ENCODE peak calls at places on chromosome 12, in six cellular contexts. F is foreskin keratinocyte, V is A549, L is left ventricle myocardium inferior, H is tibial artery, N is thyroid gland. B is an unnamed sample. For H3K4me1, the result is how much of the 10 kb centered on the place peaks cover.

GRCh38 chr12:4024701-4025419 is 151.7 kb upstream of the PARP11 start:
- DNase-seq in F (no peak), V (no peak), L (no peak), H (no peak), N (no peak), B (no peak)

GRCh38 chr12:57011438-57012424 is 4.6 kb downstream of the TAC3 start:
- DNase-seq in F (no peak), V (no peak), L (no peak), H (no peak), N (no peak), B (no peak)

GRCh38 chr12:50246873-50247612 is 36.3 kb downstream of the LIMA1 start:
- DNase-seq in F (peak), V (peak), L (peak), H (peak), N (peak), B (no peak)

GRCh38 chr12:69687390-69687789 is 11.7 kb downstream of the BEST3 start:
- DNase-seq in F (no peak), V (no peak), L (no peak), H (no peak), N (no peak), B (no peak)

GRCh38 chr12:128797119-128798118 is 26.3 kb downstream of the SLC15A4 start:
- DNase-seq in F (no peak), V (no peak), L (no peak), H (no peak), N (no peak), B (no peak)

GRCh38 chr12:105332925-105333324 is 2.4 kb downstream of the C12orf75 start:
- DNase-seq in F (no peak), V (no peak), L (no peak), H (no peak), N (no peak), B (no peak)

GRCh38 chr12:106133136-106134087 is 5.3 kb downstream of the NUAK1 start:
- DNase-seq in F (peak), V (peak), L (no peak), H (no peak), N (no peak), B (no peak)

GRCh38 chr12:130878193-130879185 is 6.6 kb downstream of the RAN start:
- DNase-seq in F (no peak), V (no peak), L (no peak), H (no peak), N (no peak), B (peak)

GRCh38 chr12:39145175-39145999 is 240.0 kb upstream of the CPNE8 start:
- DNase-seq in F (no peak), V (peak), L (peak), H (no peak), N (peak), B (no peak)

GRCh38 chr12:91401190-91401589 is 218.6 kb upstream of the DCN start:
- DNase-seq in F (no peak), V (no peak), L (no peak), H (no peak), N (no peak), B (no peak)

GRCh38 chr12:95214466-95214865 is 2.8 kb downstream of the FGD6 start:
- DNase-seq in F (no peak), V (no peak), L (no peak), H (no peak), N (no peak), B (no peak)

GRCh38 chr12:2341871-2342270 is 289.1 kb downstream of the CACNA1C start:
- DNase-seq in F (no peak), V (no peak), L (no peak), H (no peak), N (no peak), B (no peak)

GRCh38 chr12:54019111-54019811 is 9.0 kb upstream of the HOXC6 start:
- DNase-seq in F (no peak), V (no peak), L (no peak), H (no peak), N (no peak), B (no peak)

GRCh38 chr12:27531916-27532315 is 7.9 kb downstream of the PPFIBP1 start:
- DNase-seq in F (no peak), V (no peak), L (no peak), H (no peak), N (no peak), B (no peak)

GRCh38 chr12:53190108-53190729 is 9.5 kb upstream of the CSAD start:
- DNase-seq in F (no peak), V (peak), L (peak), H (peak), N (peak), B (peak)

GRCh38 chr12:91677556-91677955 is 468.1 kb downstream of the BTG1 start:
- DNase-seq in F (no peak), V (no peak), L (no peak), H (no peak), N (no peak), B (no peak)

GRCh38 chr12:25958254-25959068 is at the start of gene RASSF8:
- DNase-seq in F (no peak), V (peak), L (peak), H (peak), N (peak), B (no peak)

GRCh38 chr12:32671930-32672785 is 6.9 kb upstream of the DNM1L start:
- DNase-seq in F (no peak), V (peak), L (no peak), H (peak), N (peak), B (peak)

GRCh38 chr12:50936821-50937220 is 15.5 kb upstream of the HIGD1C start:
- DNase-seq in F (no peak), V (no peak), L (no peak), H (no peak), N (no peak), B (no peak)

GRCh38 chr12:124727244-124727673 is 136.4 kb downstream of the SCARB1 start:
- DNase-seq in F (no peak), V (no peak), L (peak), H (peak), N (peak), B (no peak)

GRCh38 chr12:49644620-49644994 is 21.2 kb downstream of the PRPF40B start:
- DNase-seq in F (no peak), V (peak), L (peak), H (peak), N (peak), B (peak)

GRCh38 chr12:47903151-47903611 is 1.6 kb downstream of the VDR start:
- DNase-seq in F (no peak), V (no peak), L (no peak), H (peak), N (peak), B (no peak)

GRCh38 chr12:10234562-10234961 is 21.9 kb downstream of the GABARAPL1 start:
- DNase-seq in F (no peak), V (no peak), L (no peak), H (no peak), N (no peak), B (no peak)

GRCh38 chr12:121314441-121314840 is 17.9 kb upstream of the CAMKK2 start:
- DNase-seq in F (no peak), V (no peak), L (no peak), H (no peak), N (no peak), B (no peak)

GRCh38 chr12:46808955-46809697 is 16.7 kb downstream of the SLC38A4 start:
- DNase-seq in F (no peak), V (no peak), L (no peak), H (no peak), N (no peak), B (no peak)

GRCh38 chr12:21456291-21456780 is 18.9 kb downstream of the PYROXD1 start:
- DNase-seq in F (no peak), V (no peak), L (no peak), H (no peak), N (no peak), B (peak)

GRCh38 chr12:116677202-116677651 is 60.6 kb downstream of the SPRING1 start:
- DNase-seq in F (no peak), V (no peak), L (no peak), H (no peak), N (no peak), B (no peak)

GRCh38 chr12:18239561-18239960 is 21.8 kb upstream of the PIK3C2G start:
- DNase-seq in F (no peak), V (no peak), L (no peak), H (no peak), N (no peak), B (no peak)

GRCh38 chr12:107393043-107393725 is 292.4 kb upstream of the PWP1 start:
- DNase-seq in F (peak), V (no peak), L (no peak), H (no peak), N (no peak), B (no peak)

GRCh38 chr12:59472273-59472672 is 123.6 kb upstream of the SLC16A7 start:
- DNase-seq in F (no peak), V (no peak), L (no peak), H (no peak), N (no peak), B (no peak)

DNA sequence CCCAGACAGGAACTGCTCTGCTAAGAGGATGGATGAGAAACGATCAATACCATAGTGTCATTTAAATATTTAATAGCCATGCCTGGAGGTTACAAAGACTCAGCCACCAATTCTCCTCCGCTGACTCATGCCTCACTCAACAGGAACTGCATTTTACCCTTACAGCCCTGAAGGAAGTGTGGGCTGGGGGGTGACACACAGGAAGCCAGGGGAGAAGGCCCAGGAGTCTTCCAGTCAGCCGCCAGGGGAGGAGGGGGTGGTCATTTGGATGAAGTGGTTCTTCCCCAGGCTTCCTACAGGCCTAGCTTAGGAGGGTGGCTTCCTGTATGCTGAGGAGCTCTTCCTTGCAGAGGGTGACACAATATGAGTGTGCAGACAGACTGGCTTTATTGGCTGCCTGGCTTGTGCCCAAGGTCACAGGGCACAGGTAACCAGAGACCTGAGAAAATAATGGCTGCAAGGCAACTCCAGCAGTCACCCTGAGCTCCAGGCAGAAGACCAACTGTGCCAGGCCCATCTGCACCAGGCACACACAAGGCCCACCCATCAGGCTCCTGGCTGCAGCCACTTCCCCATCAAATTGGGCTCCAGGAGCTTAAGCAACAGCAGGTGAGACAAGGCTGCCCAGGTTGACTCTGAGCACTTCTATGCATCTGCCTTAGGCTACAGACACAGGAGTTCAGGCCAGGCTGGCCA is 30.6 kb upstream of the RPLP0 start:
- DNase-seq in F (peak), V (peak), L (peak), H (no peak), N (no peak), B (peak)
- TF ChIP-seq CTCF in F (peak), V (no peak), L (peak), H (no peak), N (no peak), B (no peak)

GRCh38 chr12:110343921-110344555 is 59.5 kb downstream of the ANAPC7 start:
- DNase-seq in F (no peak), V (no peak), L (no peak), H (no peak), N (no peak), B (no peak)
- H3K4me1 ChIP-seq in F (under half), V (under half), L (under half), H (under half), N (under half), B (under half)

GRCh38 chr12:80941916-80942315 is 4.2 kb upstream of the LIN7A start:
- DNase-seq in F (no peak), V (no peak), L (no peak), H (no peak), N (no peak), B (no peak)

GRCh38 chr12:80943345-80943744 is 5.6 kb upstream of the LIN7A start:
- DNase-seq in F (no peak), V (no peak), L (no peak), H (no peak), N (no peak), B (no peak)

DNA sequence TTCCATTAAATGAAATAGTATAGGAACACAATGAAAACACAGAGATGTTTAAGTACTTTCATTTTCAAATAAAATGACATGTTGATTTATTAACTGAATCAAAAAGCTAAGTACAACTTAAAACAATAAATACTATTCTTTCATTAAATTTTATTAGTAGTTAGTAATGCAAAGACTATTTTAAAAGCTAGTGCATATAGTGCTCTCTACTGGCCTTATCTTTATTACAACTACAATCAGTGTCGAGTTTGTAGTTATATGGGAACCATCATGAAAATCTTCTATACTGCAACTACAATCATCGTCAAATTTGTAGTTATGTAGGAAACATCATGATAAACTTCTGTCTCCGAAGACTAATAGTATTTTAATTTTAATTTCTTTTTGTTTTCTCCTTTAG is 8.9 kb upstream of the LIN7A start:
- DNase-seq in F (no peak), V (no peak), L (no peak), H (no peak), N (no peak), B (no peak)
- TF ChIP-seq CTCF in F (peak), V (no peak), L (peak), H (no peak), N (peak), B (no peak)

GRCh38 chr12:113069751-113070116 is 13.2 kb downstream of the DTX1 start:
- DNase-seq in F (no peak), V (no peak), L (no peak), H (no peak), N (no peak), B (no peak)

GRCh38 chr12:113070117-113070906 is 13.8 kb downstream of the DTX1 start:
- DNase-seq in F (no peak), V (no peak), L (peak), H (no peak), N (peak), B (peak)

GRCh38 chr12:113072136-113072535 is 15.6 kb downstream of the DTX1 start:
- DNase-seq in F (no peak), V (no peak), L (no peak), H (no peak), N (no peak), B (no peak)

GRCh38 chr12:113071063-113071426 is 14.5 kb downstream of the DTX1 start:
- DNase-seq in F (no peak), V (no peak), L (peak), H (no peak), N (no peak), B (no peak)

DNA sequence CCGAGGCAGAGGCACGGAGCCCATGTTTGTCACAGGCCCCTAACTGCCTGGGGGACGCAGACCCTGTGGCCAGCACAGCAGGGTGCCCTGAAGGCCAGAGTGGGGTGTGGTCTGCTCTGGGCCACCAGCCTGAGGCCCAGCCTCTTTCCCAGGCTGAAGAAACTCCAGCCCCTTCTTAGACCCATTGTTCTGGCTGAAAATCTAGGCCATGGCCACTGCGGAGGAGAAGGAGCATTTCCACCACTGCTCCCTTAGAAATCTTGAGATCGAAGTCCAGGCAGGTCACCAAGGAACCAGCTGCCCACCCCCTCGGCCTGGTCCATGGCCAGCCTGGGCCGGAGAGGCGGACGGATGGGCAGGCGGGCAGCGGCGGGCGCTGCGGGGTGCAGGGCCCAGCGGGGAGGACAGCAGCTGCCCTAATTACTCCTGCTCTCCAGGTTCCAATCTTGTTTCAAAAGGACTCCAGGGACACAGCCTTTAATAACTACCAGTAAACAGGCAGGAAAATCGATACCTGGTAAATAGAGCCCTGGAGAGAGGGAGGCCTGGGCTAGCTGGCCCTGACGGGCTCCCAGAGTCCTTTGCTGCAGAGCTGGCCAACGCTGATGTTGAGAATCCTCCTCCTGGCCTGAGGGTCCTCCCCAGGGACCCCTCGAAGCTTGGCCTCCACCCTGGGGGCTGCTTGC is 15.0 kb downstream of the DTX1 start:
- DNase-seq in F (no peak), V (no peak), L (no peak), H (no peak), N (no peak), B (no peak)
- H3K4me1 ChIP-seq in F (under half), V (under half), L (under half), H (under half), N (under half), B (half or more)

GRCh38 chr12:99392091-99392850 is 255.3 kb upstream of the GARIN6 start:
- DNase-seq in F (no peak), V (no peak), L (no peak), H (no peak), N (no peak), B (no peak)

GRCh38 chr12:99387661-99388060 is 259.9 kb upstream of the GARIN6 start:
- DNase-seq in F (no peak), V (no peak), L (no peak), H (no peak), N (no peak), B (no peak)

GRCh38 chr12:99389751-99390150 is 257.8 kb upstream of the GARIN6 start:
- DNase-seq in F (no peak), V (no peak), L (no peak), H (no peak), N (no peak), B (no peak)

GRCh38 chr12:99393763-99394162 is 253.8 kb upstream of the GARIN6 start:
- DNase-seq in F (no peak), V (no peak), L (no peak), H (no peak), N (no peak), B (no peak)

GRCh38 chr12:99390707-99391106 is 256.8 kb upstream of the GARIN6 start:
- DNase-seq in F (no peak), V (peak), L (no peak), H (no peak), N (peak), B (no peak)
- TF ChIP-seq CTCF in F (peak), V (peak), L (peak), H (peak), N (no peak), B (peak)

GRCh38 chr12:93378373-93379310 is 917 bp downstream of the NUDT4 start:
- DNase-seq in F (peak), V (peak), L (peak), H (peak), N (peak), B (peak)

GRCh38 chr12:93373847-93374723 is 3.6 kb upstream of the NUDT4 start:
- DNase-seq in F (no peak), V (no peak), L (no peak), H (no peak), N (no peak), B (no peak)

GRCh38 chr12:93375906-93376305 is 1.8 kb upstream of the NUDT4 start:
- DNase-seq in F (no peak), V (no peak), L (no peak), H (no peak), N (no peak), B (no peak)

GRCh38 chr12:93377252-93377542 is 528 bp upstream of the NUDT4 start:
- DNase-seq in F (no peak), V (no peak), L (no peak), H (no peak), N (no peak), B (no peak)

DNA sequence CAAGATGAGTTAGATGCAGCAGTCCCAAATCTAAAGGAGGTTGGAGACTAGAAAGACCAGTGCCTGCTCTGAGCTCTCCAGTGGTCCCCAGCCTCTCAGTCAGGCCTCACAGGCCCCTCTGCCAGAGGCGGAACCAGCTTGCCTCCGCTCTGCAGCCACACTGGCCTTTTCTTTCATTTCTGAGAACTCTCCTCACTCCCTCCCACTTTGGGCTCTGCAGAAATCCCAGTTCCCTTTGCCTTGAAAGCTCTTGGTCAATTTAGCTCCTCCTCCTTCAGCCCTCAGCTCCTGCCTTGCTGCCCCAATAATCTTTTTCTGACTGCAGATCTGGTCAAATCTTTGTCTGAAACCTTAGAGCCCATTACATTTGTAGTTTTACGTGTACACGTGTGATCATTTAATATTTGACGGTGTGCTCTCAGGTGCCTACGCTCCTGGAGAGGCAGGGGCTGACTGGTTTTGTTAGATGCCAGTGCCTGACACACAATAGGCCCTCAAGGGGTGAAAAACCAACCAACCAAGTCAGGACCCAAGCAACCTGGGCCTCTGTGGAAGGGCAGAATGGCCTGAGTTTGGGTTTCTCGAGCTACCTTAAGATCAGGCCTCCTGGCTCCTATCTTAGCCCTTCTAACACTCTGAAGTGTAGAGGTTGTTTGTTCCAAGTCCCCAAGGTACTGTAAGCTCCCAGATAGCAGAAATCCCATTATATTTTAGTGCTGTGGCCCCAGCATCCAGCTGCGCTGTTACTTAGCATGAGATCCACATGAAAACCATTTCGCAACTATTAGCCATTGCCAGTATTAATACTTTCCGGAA is 1.1 kb upstream of the NUDT4 start:
- DNase-seq in F (no peak), V (no peak), L (peak), H (no peak), N (peak), B (no peak)
- H3K4me1 ChIP-seq in F (under half), V (under half), L (half or more), H (under half), N (under half), B (under half)

B was measured in DND-41.